ENCODE peak calls at places on chromosomes 7 and 10, in seven cellular contexts. One of them, this sample, is unnamed. For H3K27me3, the result is how much of the 10 kb centered on the place peaks cover.

GRCh38 chr10:119658274-119658673 is 7.1 kb downstream of the BAG3 start:
- DNase-seq in neural progenitor cell: peak
- DNase-seq in IMR-90: peak
- DNase-seq in DND-41: no peak
- DNase-seq in PC-3: peak
- DNase-seq in fibroblast of lung: peak
- DNase-seq in colonic mucosa: peak
- DNase-seq in this sample: peak

GRCh38 chr7:133511242-133511641 is 258.4 kb downstream of the EXOC4 start:
- DNase-seq in neural progenitor cell: no peak
- DNase-seq in IMR-90: no peak
- DNase-seq in DND-41: no peak
- DNase-seq in PC-3: no peak
- DNase-seq in fibroblast of lung: no peak
- DNase-seq in colonic mucosa: no peak
- DNase-seq in this sample: no peak

GRCh38 chr7:82263880-82264751 is 179.5 kb downstream of the CACNA2D1 start:
- DNase-seq in neural progenitor cell: no peak
- DNase-seq in IMR-90: no peak
- DNase-seq in DND-41: no peak
- DNase-seq in PC-3: no peak
- DNase-seq in fibroblast of lung: no peak
- DNase-seq in colonic mucosa: no peak
- DNase-seq in this sample: no peak

GRCh38 chr10:9634466-9634865 is 1383.2 kb upstream of the CELF2 start:
- DNase-seq in neural progenitor cell: no peak
- DNase-seq in IMR-90: peak
- DNase-seq in DND-41: no peak
- DNase-seq in PC-3: no peak
- DNase-seq in fibroblast of lung: peak
- DNase-seq in colonic mucosa: no peak
- DNase-seq in this sample: no peak

GRCh38 chr7:10475940-10476641 is 497.6 kb upstream of the PHF14 start:
- DNase-seq in neural progenitor cell: peak
- DNase-seq in IMR-90: no peak
- DNase-seq in DND-41: no peak
- DNase-seq in PC-3: no peak
- DNase-seq in fibroblast of lung: no peak
- DNase-seq in colonic mucosa: no peak
- DNase-seq in this sample: no peak

GRCh38 chr7:108684629-108685028 is 115.0 kb downstream of the DNAJB9 start:
- DNase-seq in neural progenitor cell: no peak
- DNase-seq in IMR-90: no peak
- DNase-seq in DND-41: no peak
- DNase-seq in PC-3: peak
- DNase-seq in fibroblast of lung: peak
- DNase-seq in colonic mucosa: no peak
- DNase-seq in this sample: no peak

GRCh38 chr10:105993609-105994008 is 1170.9 kb downstream of the SORCS1 start:
- DNase-seq in neural progenitor cell: no peak
- DNase-seq in IMR-90: no peak
- DNase-seq in DND-41: no peak
- DNase-seq in PC-3: peak
- DNase-seq in fibroblast of lung: no peak
- DNase-seq in colonic mucosa: no peak
- DNase-seq in this sample: no peak

GRCh38 chr10:131760416-131761166 is 140.2 kb upstream of the PPP2R2D start:
- DNase-seq in neural progenitor cell: peak
- DNase-seq in IMR-90: no peak
- DNase-seq in DND-41: no peak
- DNase-seq in PC-3: no peak
- DNase-seq in fibroblast of lung: no peak
- DNase-seq in colonic mucosa: no peak
- DNase-seq in this sample: peak

GRCh38 chr7:73308074-73308664 is 457 bp downstream of the NSUN5 start:
- DNase-seq in neural progenitor cell: peak
- DNase-seq in IMR-90: no peak
- DNase-seq in DND-41: no peak
- DNase-seq in PC-3: peak
- DNase-seq in fibroblast of lung: peak
- DNase-seq in colonic mucosa: no peak
- DNase-seq in this sample: peak

GRCh38 chr10:96673318-96674099 is 46.8 kb downstream of the PIK3AP1 start:
- DNase-seq in neural progenitor cell: peak
- DNase-seq in IMR-90: peak
- DNase-seq in DND-41: no peak
- DNase-seq in PC-3: no peak
- DNase-seq in fibroblast of lung: peak
- DNase-seq in colonic mucosa: peak
- DNase-seq in this sample: no peak

GRCh38 chr10:47415520-47416304 is 31.6 kb upstream of the ZNF488 start:
- DNase-seq in neural progenitor cell: no peak
- DNase-seq in IMR-90: no peak
- DNase-seq in DND-41: no peak
- DNase-seq in PC-3: no peak
- DNase-seq in fibroblast of lung: peak
- DNase-seq in colonic mucosa: no peak
- DNase-seq in this sample: no peak

GRCh38 chr10:6769704-6770417 is 189.8 kb upstream of the PRKCQ start:
- DNase-seq in neural progenitor cell: no peak
- DNase-seq in IMR-90: no peak
- DNase-seq in DND-41: no peak
- DNase-seq in PC-3: no peak
- DNase-seq in fibroblast of lung: no peak
- DNase-seq in colonic mucosa: no peak
- DNase-seq in this sample: no peak

GRCh38 chr7:26038201-26038990 is 113.6 kb upstream of the NFE2L3 start:
- DNase-seq in neural progenitor cell: no peak
- DNase-seq in IMR-90: no peak
- DNase-seq in DND-41: no peak
- DNase-seq in PC-3: no peak
- DNase-seq in fibroblast of lung: no peak
- DNase-seq in colonic mucosa: no peak
- DNase-seq in this sample: no peak

GRCh38 chr10:48509974-48510692 is 94.7 kb downstream of the ARHGAP22 start:
- DNase-seq in neural progenitor cell: peak
- DNase-seq in IMR-90: no peak
- DNase-seq in DND-41: peak
- DNase-seq in PC-3: peak
- DNase-seq in fibroblast of lung: no peak
- DNase-seq in colonic mucosa: peak
- DNase-seq in this sample: peak

GRCh38 chr7:155992974-155993373 is 180.7 kb upstream of the SHH start:
- DNase-seq in neural progenitor cell: no peak
- DNase-seq in IMR-90: no peak
- DNase-seq in DND-41: no peak
- DNase-seq in PC-3: no peak
- DNase-seq in fibroblast of lung: no peak
- DNase-seq in colonic mucosa: no peak
- DNase-seq in this sample: peak

GRCh38 chr7:116911799-116912198 is 41.5 kb upstream of the ST7 start:
- DNase-seq in neural progenitor cell: no peak
- DNase-seq in IMR-90: no peak
- DNase-seq in DND-41: no peak
- DNase-seq in PC-3: no peak
- DNase-seq in fibroblast of lung: peak
- DNase-seq in colonic mucosa: no peak
- DNase-seq in this sample: no peak

GRCh38 chr10:47176903-47177860 is 122.8 kb upstream of the GDF10 start:
- DNase-seq in neural progenitor cell: no peak
- DNase-seq in IMR-90: peak
- DNase-seq in DND-41: no peak
- DNase-seq in PC-3: no peak
- DNase-seq in fibroblast of lung: peak
- DNase-seq in colonic mucosa: no peak
- DNase-seq in this sample: peak

GRCh38 chr10:100507357-100507732 is 12.3 kb downstream of the SEC31B start:
- DNase-seq in neural progenitor cell: no peak
- DNase-seq in IMR-90: no peak
- DNase-seq in DND-41: no peak
- DNase-seq in PC-3: no peak
- DNase-seq in fibroblast of lung: no peak
- DNase-seq in colonic mucosa: no peak
- DNase-seq in this sample: no peak

GRCh38 chr10:104273899-104274575 is 5.1 kb downstream of the GSTO2 start:
- DNase-seq in neural progenitor cell: no peak
- DNase-seq in IMR-90: no peak
- DNase-seq in DND-41: no peak
- DNase-seq in PC-3: no peak
- DNase-seq in fibroblast of lung: no peak
- DNase-seq in colonic mucosa: no peak
- DNase-seq in this sample: no peak
- H3K9ac ChIP-seq in neural progenitor cell: no peak
- H3K9ac ChIP-seq in IMR-90: peak
- H3K9ac ChIP-seq in DND-41: no peak
- H3K9ac ChIP-seq in PC-3: peak
- H3K9ac ChIP-seq in fibroblast of lung: peak
- H3K9ac ChIP-seq in colonic mucosa: no peak
- H3K9ac ChIP-seq in this sample: no peak

GRCh38 chr7:87875151-87876039 is 765 bp downstream of the SLC25A40 start:
- DNase-seq in neural progenitor cell: peak
- DNase-seq in IMR-90: peak
- DNase-seq in DND-41: no peak
- DNase-seq in PC-3: peak
- DNase-seq in fibroblast of lung: no peak
- DNase-seq in colonic mucosa: peak
- DNase-seq in this sample: no peak
- TF ChIP-seq CTCF in neural progenitor cell: peak
- TF ChIP-seq CTCF in IMR-90: no peak
- TF ChIP-seq CTCF in DND-41: no peak
- TF ChIP-seq CTCF in PC-3: no peak
- TF ChIP-seq CTCF in fibroblast of lung: no peak
- TF ChIP-seq CTCF in colonic mucosa: no peak
- TF ChIP-seq CTCF in this sample: peak

DNA sequence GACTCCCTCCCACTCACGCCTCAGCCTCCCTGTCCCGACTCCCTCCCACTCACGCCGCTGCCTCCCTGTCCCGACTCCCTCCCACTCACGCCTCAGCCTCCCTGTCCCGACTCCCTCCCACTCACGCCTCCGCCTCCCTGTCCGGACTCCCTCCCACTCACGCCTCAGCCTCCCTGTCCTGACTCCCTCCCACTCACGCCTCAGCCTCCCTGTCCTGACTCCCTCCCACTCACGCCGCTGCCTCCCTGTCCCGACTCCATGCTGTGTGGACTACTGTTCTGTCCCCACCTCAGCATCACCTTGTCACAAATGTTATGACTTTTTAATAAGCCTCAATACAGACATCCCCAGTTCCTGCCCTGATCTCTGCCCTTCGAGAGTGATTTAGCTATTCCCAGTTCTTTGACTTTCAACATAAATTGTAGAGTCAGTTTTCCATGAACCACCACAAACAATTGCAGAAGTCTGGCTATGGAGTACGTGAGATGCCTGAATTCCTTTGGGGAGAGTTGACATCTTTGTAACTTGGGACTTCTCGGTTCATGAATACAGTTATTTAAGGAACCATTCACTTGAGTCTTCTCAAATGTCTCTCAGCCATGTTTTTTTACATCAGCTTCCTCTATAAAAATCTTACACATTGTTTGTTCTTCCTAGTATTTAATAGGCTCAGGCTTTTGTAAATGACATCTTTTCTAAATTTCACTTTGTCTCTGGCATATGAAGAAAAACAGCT is 71.9 kb downstream of the FOXL3 start:
- DNase-seq in neural progenitor cell: no peak
- DNase-seq in IMR-90: no peak
- DNase-seq in DND-41: no peak
- DNase-seq in PC-3: no peak
- DNase-seq in fibroblast of lung: no peak
- DNase-seq in colonic mucosa: no peak
- DNase-seq in this sample: no peak
- H3K27me3 ChIP-seq in neural progenitor cell: half or more
- H3K27me3 ChIP-seq in IMR-90: under half
- H3K27me3 ChIP-seq in DND-41: under half
- H3K27me3 ChIP-seq in PC-3: under half
- H3K27me3 ChIP-seq in fibroblast of lung: under half
- H3K27me3 ChIP-seq in colonic mucosa: under half
- H3K27me3 ChIP-seq in this sample: under half

GRCh38 chr7:37285701-37286475 is 162.8 kb downstream of the ELMO1 start:
- DNase-seq in neural progenitor cell: no peak
- DNase-seq in IMR-90: no peak
- DNase-seq in DND-41: peak
- DNase-seq in PC-3: no peak
- DNase-seq in fibroblast of lung: no peak
- DNase-seq in colonic mucosa: no peak
- DNase-seq in this sample: peak
- H3K9ac ChIP-seq in neural progenitor cell: no peak
- H3K9ac ChIP-seq in IMR-90: no peak
- H3K9ac ChIP-seq in DND-41: no peak
- H3K9ac ChIP-seq in PC-3: no peak
- H3K9ac ChIP-seq in fibroblast of lung: no peak
- H3K9ac ChIP-seq in colonic mucosa: no peak
- H3K9ac ChIP-seq in this sample: no peak

GRCh38 chr10:42827201-42827600 is 44.6 kb downstream of the BMS1 start:
- DNase-seq in neural progenitor cell: peak
- DNase-seq in IMR-90: no peak
- DNase-seq in DND-41: no peak
- DNase-seq in PC-3: no peak
- DNase-seq in fibroblast of lung: no peak
- DNase-seq in colonic mucosa: no peak
- DNase-seq in this sample: peak
- TF ChIP-seq CTCF in neural progenitor cell: peak
- TF ChIP-seq CTCF in IMR-90: no peak
- TF ChIP-seq CTCF in DND-41: no peak
- TF ChIP-seq CTCF in PC-3: peak
- TF ChIP-seq CTCF in fibroblast of lung: peak
- TF ChIP-seq CTCF in colonic mucosa: no peak
- TF ChIP-seq CTCF in this sample: peak

GRCh38 chr10:30594077-30594476 is 35.5 kb downstream of the LYZL2 start:
- DNase-seq in neural progenitor cell: no peak
- DNase-seq in IMR-90: no peak
- DNase-seq in DND-41: no peak
- DNase-seq in PC-3: no peak
- DNase-seq in fibroblast of lung: no peak
- DNase-seq in colonic mucosa: no peak
- DNase-seq in this sample: no peak
- H3K27me3 ChIP-seq in neural progenitor cell: under half
- H3K27me3 ChIP-seq in IMR-90: under half
- H3K27me3 ChIP-seq in DND-41: under half
- H3K27me3 ChIP-seq in PC-3: under half
- H3K27me3 ChIP-seq in fibroblast of lung: under half
- H3K27me3 ChIP-seq in colonic mucosa: under half
- H3K27me3 ChIP-seq in this sample: under half

DNA sequence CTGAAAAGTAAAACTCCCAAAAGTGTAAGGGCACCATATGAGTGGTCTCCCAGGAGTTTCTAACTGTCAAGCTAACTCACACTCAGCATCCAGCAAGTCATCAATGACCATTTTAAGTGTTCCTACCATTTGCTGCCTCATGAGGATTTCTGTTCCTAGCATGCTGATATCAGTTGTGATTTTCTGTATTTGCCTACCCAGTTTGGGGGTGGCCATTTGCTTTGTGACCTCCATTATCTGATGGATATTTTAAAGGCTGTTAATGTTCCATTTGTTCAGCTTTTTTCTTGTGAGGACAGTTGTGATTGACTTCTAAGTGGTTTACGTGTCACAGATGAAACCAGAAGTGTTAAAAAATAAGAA is 2.9 kb downstream of the FAM24B start:
- DNase-seq in neural progenitor cell: no peak
- DNase-seq in IMR-90: no peak
- DNase-seq in DND-41: no peak
- DNase-seq in PC-3: no peak
- DNase-seq in fibroblast of lung: no peak
- DNase-seq in colonic mucosa: no peak
- DNase-seq in this sample: no peak
- H3K9ac ChIP-seq in neural progenitor cell: no peak
- H3K9ac ChIP-seq in IMR-90: no peak
- H3K9ac ChIP-seq in DND-41: no peak
- H3K9ac ChIP-seq in PC-3: no peak
- H3K9ac ChIP-seq in fibroblast of lung: no peak
- H3K9ac ChIP-seq in colonic mucosa: no peak
- H3K9ac ChIP-seq in this sample: no peak

This sample was measured in endodermal cell.